ENCODE peak calls at places on chromosomes 5 and 9, in five cellular contexts. R is activated CD4-positive, alpha-beta T cell treated with anti-CD3 and anti-CD28 coated beads for 48 hours; O is SHP77 treated with DMSO at 0.1 percent for 48 hours; T is naive thymus-derived CD8-positive, alpha-beta T cell; M is OCI-LY7. K is an unnamed sample.

GRCh38 chr5:172593721-172594120 is 47.3 kb upstream of the NEURL1B start:
- DNase-seq in O (no peak), R (no peak), T (no peak), M (no peak), K (no peak)

GRCh38 chr5:172534229-172535169 is 80.2 kb upstream of the SH3PXD2B start:
- DNase-seq in O (no peak), R (no peak), M (no peak), T (no peak), K (no peak)

GRCh38 chr9:2727966-2728613 is 10.8 kb downstream of the KCNV2 start:
- DNase-seq in M (peak), T (no peak), R (no peak), O (peak), K (peak)

GRCh38 chr5:37249820-37250175 is 622 bp upstream of the CPLANE1 start:
- DNase-seq in M (no peak), T (no peak), R (no peak), O (no peak), K (no peak)

GRCh38 chr5:132830436-132831094 is at the start of gene SHROOM1:
- DNase-seq in R (peak), M (peak), T (no peak), O (no peak), K (peak)

GRCh38 chr9:107142896-107143603 is 140.0 kb upstream of the RAD23B start:
- DNase-seq in M (no peak), O (no peak), R (no peak), T (no peak), K (no peak)

GRCh38 chr5:18220631-18221030 is 586.4 kb downstream of the TAF11L14 start:
- DNase-seq in R (no peak), M (no peak), O (no peak), T (no peak), K (no peak)

GRCh38 chr9:6598249-6598725 is 47.2 kb downstream of the GLDC start:
- DNase-seq in M (no peak), R (peak), O (no peak), T (no peak), K (no peak)

GRCh38 chr5:134864707-134865106 is 9.5 kb upstream of the TXNDC15 start:
- DNase-seq in R (no peak), M (no peak), T (no peak), O (no peak), K (no peak)

GRCh38 chr5:54090495-54091084 is 219.8 kb downstream of the ARL15 start:
- DNase-seq in R (no peak), M (no peak), T (no peak), O (no peak), K (no peak)

GRCh38 chr5:79255786-79256557 is 20.0 kb downstream of the JMY start:
- DNase-seq in R (peak), T (no peak), O (no peak), M (no peak), K (no peak)

GRCh38 chr9:134629061-134629585 is 12.5 kb upstream of the COL5A1 start:
- DNase-seq in R (no peak), T (no peak), O (no peak), M (no peak), K (no peak)

GRCh38 chr5:55750063-55750462 is 12.2 kb downstream of the DDX4 start:
- DNase-seq in T (no peak), O (no peak), M (no peak), R (no peak), K (no peak)

GRCh38 chr9:134969401-134969800 is 51.7 kb upstream of the FCN1 start:
- DNase-seq in R (no peak), O (no peak), T (no peak), M (no peak), K (no peak)

GRCh38 chr9:112121633-112122032 is 53.5 kb downstream of the SUSD1 start:
- DNase-seq in M (no peak), O (no peak), R (peak), T (no peak), K (no peak)

GRCh38 chr5:84861306-84861705 is 476.6 kb upstream of the EDIL3 start:
- DNase-seq in R (no peak), M (no peak), T (no peak), O (no peak), K (no peak)

GRCh38 chr5:137248476-137248970 is 250.6 kb downstream of the SPOCK1 start:
- DNase-seq in M (no peak), O (no peak), R (no peak), T (no peak), K (no peak)

GRCh38 chr5:90483206-90483605 is 8.5 kb downstream of the POLR3G start:
- DNase-seq in M (no peak), R (no peak), O (no peak), T (no peak), K (no peak)

GRCh38 chr9:90343360-90343759 is 299.3 kb downstream of the DIRAS2 start:
- DNase-seq in M (no peak), T (no peak), R (no peak), O (no peak), K (no peak)

GRCh38 chr5:118937393-118938061 is 50.8 kb downstream of the DTWD2 start:
- DNase-seq in M (no peak), T (no peak), O (no peak), R (no peak), K (no peak)

GRCh38 chr5:167861134-167861930 is 430.1 kb upstream of the WWC1 start:
- DNase-seq in T (no peak), M (peak), R (peak), O (no peak), K (peak)

GRCh38 chr5:75053286-75054109 is 1.1 kb upstream of the GCNT4 start:
- DNase-seq in O (no peak), R (peak), M (no peak), T (peak), K (no peak)